ENCODE peak calls at places on chromosome 10, in six cellular contexts. N is adrenal gland; S is right lobe of liver; K is left ventricle myocardium inferior; Q is endodermal cell; R is CD8-positive, alpha-beta memory T cell. I is an unnamed sample. For H3K4me1, the result is how much of the 10 kb centered on the place peaks cover.

GRCh38 chr10:7811000-7811399 is 7.3 kb upstream of the TAF3 start:
- DNase-seq in Q (no peak), K (no peak), R (no peak), N (no peak), S (no peak), I (no peak)

GRCh38 chr10:5484205-5484604 is 15.2 kb downstream of the CALML5 start:
- DNase-seq in K (no peak), Q (no peak), N (no peak), S (no peak), R (no peak), I (no peak)

GRCh38 chr10:103854687-103855423 is 521 bp downstream of the SH3PXD2A start:
- DNase-seq in R (no peak), K (peak), N (no peak), S (no peak), Q (peak), I (no peak)

GRCh38 chr10:3992374-3993178 is 207.6 kb upstream of the KLF6 start:
- DNase-seq in K (no peak), S (no peak), N (no peak), Q (no peak), R (no peak), I (no peak)

GRCh38 chr10:51397695-51398094 is 301.7 kb downstream of the CSTF2T start:
- DNase-seq in R (no peak), Q (no peak), N (peak), S (no peak), K (peak), I (peak)

GRCh38 chr10:63825111-63825510 is 303.9 kb downstream of the REEP3 start:
- DNase-seq in Q (no peak), K (no peak), R (no peak), N (no peak), S (no peak), I (no peak)

GRCh38 chr10:113454341-113455061 is 98.4 kb upstream of the HABP2 start:
- DNase-seq in S (peak), N (peak), R (no peak), K (peak), Q (peak), I (peak)

GRCh38 chr10:101052285-101052684 is 9.5 kb upstream of the KAZALD1 start:
- DNase-seq in K (no peak), S (no peak), R (no peak), N (peak), Q (no peak), I (peak)

GRCh38 chr10:114102253-114102652 is 58.6 kb downstream of the ADRB1 start:
- DNase-seq in R (no peak), Q (no peak), S (no peak), K (no peak), N (no peak), I (no peak)

GRCh38 chr10:108303149-108303548 is 1138.6 kb upstream of the SORCS1 start:
- DNase-seq in N (no peak), R (no peak), K (no peak), Q (no peak), S (no peak), I (no peak)

GRCh38 chr10:51879238-51879637 is 179.8 kb upstream of the CSTF2T start:
- DNase-seq in R (no peak), N (peak), S (no peak), K (no peak), Q (no peak), I (peak)

GRCh38 chr10:22324893-22325271 is 4.0 kb downstream of the BMI1 start:
- DNase-seq in K (no peak), N (no peak), S (no peak), Q (no peak), R (no peak), I (no peak)

GRCh38 chr10:22324413-22324812 is 3.5 kb downstream of the BMI1 start:
- DNase-seq in N (no peak), R (no peak), S (no peak), Q (no peak), K (no peak), I (no peak)

GRCh38 chr10:22323538-22324305 is 2.8 kb downstream of the BMI1 start:
- DNase-seq in S (no peak), N (no peak), K (no peak), R (no peak), Q (no peak), I (no peak)

GRCh38 chr10:22325272-22325947 is 4.5 kb downstream of the BMI1 start:
- DNase-seq in S (peak), K (peak), Q (peak), N (peak), R (peak), I (peak)

DNA sequence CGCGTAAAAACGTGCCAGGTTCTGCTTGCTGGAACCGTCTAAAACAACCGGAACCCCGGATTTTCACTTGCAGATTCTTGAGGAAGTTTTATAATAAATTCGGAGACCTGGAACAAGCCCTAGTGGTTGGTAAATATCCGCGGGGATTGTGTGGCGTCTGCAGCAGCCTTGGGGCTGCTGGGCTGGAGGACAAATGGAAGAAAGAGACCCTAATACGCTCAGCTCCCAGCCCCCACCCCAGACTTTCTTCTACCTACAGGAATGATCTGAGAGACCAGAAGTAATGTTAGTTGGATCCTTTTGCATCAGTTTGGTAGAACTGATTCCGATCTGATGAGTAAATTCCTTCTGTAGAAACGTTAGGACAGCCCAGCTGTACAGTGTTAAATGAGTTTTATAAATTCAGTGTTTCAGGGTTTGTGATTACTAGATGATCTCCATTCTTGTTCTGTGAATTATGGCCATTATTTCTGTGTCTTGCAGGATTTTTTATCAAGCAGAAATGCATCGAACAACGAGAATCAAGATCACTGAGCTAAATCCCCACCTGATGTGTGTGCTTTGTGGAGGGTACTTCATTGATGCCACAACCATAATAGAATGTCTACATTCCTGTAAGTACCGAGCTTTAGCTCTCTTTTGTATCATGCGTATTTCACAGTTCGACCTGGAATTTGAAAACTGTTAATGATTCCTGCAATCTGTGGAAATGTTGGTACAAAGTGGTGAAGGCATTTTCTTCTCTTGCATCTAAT is 5.2 kb downstream of the BMI1 start:
- DNase-seq in R (no peak), K (no peak), Q (no peak), N (no peak), S (no peak), I (no peak)
- H3K27ac ChIP-seq in R (peak), K (peak), Q (peak), N (peak), S (peak), I (peak)

DNA sequence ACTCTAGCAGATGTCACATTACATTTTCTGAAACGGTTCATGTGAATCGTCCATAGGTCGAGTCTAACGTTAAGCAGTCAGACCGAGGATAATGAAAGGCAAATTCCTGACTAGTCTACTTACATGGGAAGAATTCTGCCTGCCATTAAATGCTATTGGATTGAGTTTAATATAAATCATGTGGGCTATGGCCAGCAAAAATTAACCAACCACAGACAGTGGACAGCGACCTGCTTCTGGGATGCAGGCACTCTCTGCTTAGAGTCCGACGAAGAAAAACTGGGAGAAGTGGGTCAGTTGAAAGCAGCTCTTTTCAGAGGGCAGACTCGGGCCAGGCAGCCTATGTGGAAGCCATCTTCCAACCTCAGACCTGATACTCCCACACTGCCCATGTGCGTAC is 16.6 kb downstream of the PIP4K2A start:
- DNase-seq in S (no peak), K (no peak), R (no peak), N (no peak), Q (no peak), I (no peak)
- H3K4me1 ChIP-seq in S (under half), K (under half), R (half or more), N (under half), Q (under half), I (under half)

DNA sequence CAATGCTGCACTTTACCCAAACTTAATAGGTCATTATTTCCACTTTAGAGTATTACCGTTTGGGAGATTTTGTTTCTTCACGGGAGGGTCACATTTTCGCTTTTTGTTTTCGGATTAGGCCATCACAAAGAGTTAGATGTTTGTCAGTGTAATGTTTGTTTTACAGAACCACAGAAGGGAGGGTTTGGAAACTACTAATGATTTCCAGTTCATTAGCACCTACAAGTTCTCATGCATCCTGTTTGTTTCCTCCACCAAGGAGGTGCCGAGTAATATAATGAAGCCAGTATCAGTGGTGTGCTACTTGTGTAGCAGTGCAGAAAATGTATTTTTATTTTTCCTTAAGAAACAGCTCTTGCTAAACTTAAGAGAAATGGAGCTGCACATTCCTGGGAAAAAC is 5.3 kb downstream of the CELF2 start:
- DNase-seq in R (no peak), K (no peak), S (no peak), Q (no peak), N (no peak), I (no peak)
- H3K4me3 ChIP-seq in R (no peak), K (no peak), S (no peak), Q (peak), N (no peak), I (no peak)

GRCh38 chr10:77682408-77683087 is 44.9 kb upstream of the KCNMA1 start:
- DNase-seq in Q (peak), K (no peak), S (no peak), N (no peak), R (no peak), I (no peak)

GRCh38 chr10:77680811-77681210 is 43.2 kb upstream of the KCNMA1 start:
- DNase-seq in S (no peak), N (no peak), K (no peak), R (no peak), Q (peak), I (no peak)

GRCh38 chr10:77681839-77682238 is 44.2 kb upstream of the KCNMA1 start:
- DNase-seq in N (no peak), K (no peak), R (no peak), Q (peak), S (no peak), I (no peak)

GRCh38 chr10:77678146-77678545 is 40.5 kb upstream of the KCNMA1 start:
- DNase-seq in Q (peak), K (no peak), S (no peak), N (no peak), R (no peak), I (no peak)

GRCh38 chr10:77680065-77680464 is 42.5 kb upstream of the KCNMA1 start:
- DNase-seq in S (no peak), N (no peak), R (no peak), Q (peak), K (no peak), I (no peak)
- H3K27ac ChIP-seq in S (no peak), N (no peak), R (no peak), Q (no peak), K (no peak), I (no peak)

GRCh38 chr10:110457851-110458582 is 39.7 kb upstream of the DUSP5 start:
- DNase-seq in Q (peak), S (no peak), R (no peak), K (no peak), N (no peak), I (no peak)

GRCh38 chr10:110455440-110455839 is 42.3 kb upstream of the DUSP5 start:
- DNase-seq in R (no peak), Q (peak), K (no peak), N (peak), S (no peak), I (no peak)

GRCh38 chr10:110458583-110458920 is 39.2 kb upstream of the DUSP5 start:
- DNase-seq in N (no peak), K (peak), Q (peak), R (no peak), S (no peak), I (peak)

GRCh38 chr10:110456046-110456445 is 41.7 kb upstream of the DUSP5 start:
- DNase-seq in R (no peak), S (no peak), K (no peak), N (no peak), Q (no peak), I (no peak)

DNA sequence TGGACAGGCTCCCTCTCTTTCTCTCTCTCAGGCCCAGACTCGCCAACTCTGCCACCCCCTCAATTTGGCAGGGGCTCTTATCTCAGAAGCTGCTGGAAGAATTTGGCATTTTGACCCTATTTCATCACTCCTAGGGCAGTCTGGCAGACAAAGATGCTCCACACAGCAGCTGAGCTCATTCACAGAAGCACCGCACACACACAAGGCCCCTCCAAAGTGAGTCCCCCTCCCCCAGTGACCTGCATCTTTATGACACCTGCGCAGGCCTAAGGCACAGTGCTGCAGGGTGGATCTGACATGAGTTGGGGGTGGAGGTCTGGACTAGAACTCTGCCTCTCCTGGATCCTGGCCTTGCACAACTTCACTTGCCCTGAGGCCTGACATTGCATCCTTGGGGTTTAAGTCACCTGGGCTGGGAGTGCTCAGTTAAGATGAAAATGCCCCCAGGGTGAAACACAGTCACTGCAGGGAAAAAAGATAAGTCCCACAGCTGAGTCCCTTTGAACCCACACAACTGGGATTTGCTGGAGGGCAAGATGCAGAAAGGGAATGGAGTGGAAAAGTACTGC is 41.1 kb upstream of the DUSP5 start:
- DNase-seq in S (peak), Q (peak), N (peak), R (no peak), K (no peak), I (no peak)
- H3K4me1 ChIP-seq in S (under half), Q (under half), N (under half), R (under half), K (under half), I (under half)

GRCh38 chr10:93478873-93479272 is 3.3 kb downstream of the MYOF start:
- DNase-seq in S (no peak), R (no peak), K (no peak), Q (no peak), N (no peak), I (peak)
- H3K4me3 ChIP-seq in S (no peak), R (no peak), K (no peak), Q (peak), N (no peak), I (no peak)

I was measured in right atrium auricular region.